ENCODE peak calls at places on chromosome 20, in seven cellular contexts. I is heart left ventricle, U is cardiac fibroblast, Q is Peyer's patch, A is endothelial cell, V is omental fat pad, H is GM12864. L is an unnamed sample.

GRCh38 chr20:17556842-17557674 is 12.8 kb upstream of the DSTN start:
- DNase-seq in V (peak), Q (peak), I (peak), H (no peak), A (no peak), U (no peak), L (no peak)

GRCh38 chr20:56003111-56003800 is 2.1 kb downstream of the CBLN4 start:
- DNase-seq in V (no peak), U (no peak), I (no peak), H (no peak), A (no peak), Q (no peak), L (no peak)

GRCh38 chr20:57786304-57786942 is 76.6 kb upstream of the PMEPA1 start:
- DNase-seq in Q (no peak), U (no peak), V (no peak), I (no peak), H (no peak), A (no peak), L (no peak)

GRCh38 chr20:45429618-45430017 is 13.7 kb downstream of the PIGT start:
- DNase-seq in U (no peak), H (no peak), Q (no peak), I (no peak), V (no peak), A (no peak), L (no peak)

GRCh38 chr20:38434310-38434741 is 802 bp downstream of the SNHG17 start:
- DNase-seq in A (peak), U (peak), Q (peak), V (no peak), H (no peak), I (no peak), L (no peak)

GRCh38 chr20:33963756-33964155 is 30.0 kb upstream of the RALY start:
- DNase-seq in V (no peak), Q (no peak), A (no peak), U (no peak), H (no peak), I (no peak), L (no peak)

GRCh38 chr20:32823737-32824588 is 4.2 kb downstream of the MAPRE1 start:
- DNase-seq in U (peak), A (no peak), V (no peak), H (no peak), I (no peak), Q (no peak), L (no peak)

GRCh38 chr20:63488331-63489251 is 10.3 kb downstream of the EEF1A2 start:
- DNase-seq in Q (no peak), U (no peak), A (no peak), V (no peak), H (no peak), I (peak), L (no peak)

GRCh38 chr20:1186367-1186991 is 1.7 kb upstream of the TMEM74B start:
- DNase-seq in Q (no peak), U (no peak), A (peak), H (no peak), V (no peak), I (no peak), L (no peak)

GRCh38 chr20:58148891-58149290 is 79.6 kb downstream of the ANKRD60 start:
- DNase-seq in H (no peak), V (no peak), I (no peak), Q (no peak), U (no peak), A (no peak), L (no peak)

GRCh38 chr20:25195962-25196700 is 619 bp downstream of the ENTPD6 start:
- DNase-seq in A (peak), Q (peak), H (no peak), I (peak), V (no peak), U (peak), L (no peak)

GRCh38 chr20:46126440-46127056 is 8.4 kb downstream of the CD40 start:
- DNase-seq in H (no peak), U (no peak), V (no peak), Q (no peak), I (no peak), A (no peak), L (peak)

DNA sequence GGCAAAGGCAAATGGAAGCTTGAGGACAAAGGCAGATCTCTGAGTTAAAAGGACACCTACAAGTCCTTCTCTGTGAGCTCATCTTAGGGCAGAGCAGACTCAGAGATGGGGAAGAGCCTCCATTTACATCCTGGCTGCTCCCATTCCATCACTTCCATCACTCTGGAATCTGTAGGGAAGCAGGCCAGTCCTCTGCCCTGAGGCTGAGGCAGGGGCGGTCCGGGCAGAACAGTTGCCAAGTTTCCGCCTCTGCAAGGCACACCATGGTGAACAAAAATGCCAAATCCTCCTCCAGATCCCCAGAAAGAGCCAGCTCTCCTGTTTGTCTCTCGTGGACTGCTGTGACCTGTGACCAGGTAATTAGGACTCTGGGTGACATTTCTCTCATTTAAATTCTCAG is 209.6 kb upstream of the SSTR4 start:
- DNase-seq in I (no peak), H (no peak), A (no peak), U (no peak), V (no peak), Q (no peak), L (no peak)
- TF ChIP-seq CTCF in I (no peak), H (no peak), A (no peak), U (no peak), V (no peak), Q (no peak), L (no peak)

GRCh38 chr20:19249515-19249914 is 37.1 kb downstream of the SLC24A3 start:
- DNase-seq in Q (no peak), I (no peak), V (no peak), U (peak), H (no peak), A (no peak), L (no peak)
- TF ChIP-seq CTCF in Q (peak), I (no peak), V (no peak), U (no peak), H (no peak), A (no peak), L (peak)

GRCh38 chr20:44154521-44155001 is 32.4 kb downstream of the JPH2 start:
- DNase-seq in U (peak), V (no peak), A (no peak), H (no peak), Q (no peak), I (no peak), L (no peak)
- TF ChIP-seq CTCF in U (no peak), V (no peak), A (no peak), H (no peak), Q (no peak), I (no peak), L (peak)

DNA sequence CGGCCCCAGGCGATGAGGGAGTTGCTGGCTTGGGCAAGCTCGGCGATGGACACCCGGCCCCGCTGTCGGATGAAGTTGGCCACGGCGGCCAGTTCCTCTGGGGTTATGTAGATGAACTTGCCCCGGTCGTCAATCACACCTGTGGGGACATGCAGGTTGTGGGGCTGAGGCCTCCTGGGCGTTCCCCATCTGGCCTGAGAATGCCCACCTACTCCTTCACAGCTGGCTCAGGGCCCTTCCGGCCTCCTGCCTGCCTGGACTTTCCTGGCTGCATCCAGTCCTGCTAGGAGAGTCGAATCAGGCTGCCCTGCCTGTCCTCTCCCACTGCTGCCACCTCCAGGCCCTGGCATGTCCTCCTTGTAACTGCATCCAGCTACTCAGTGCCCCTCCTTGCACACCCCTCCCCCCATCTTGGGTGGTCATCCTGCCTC is 13.8 kb downstream of the DDRGK1 start:
- DNase-seq in H (no peak), V (no peak), A (no peak), I (no peak), Q (no peak), U (no peak), L (no peak)
- TF ChIP-seq CTCF in H (no peak), V (no peak), A (no peak), I (no peak), Q (no peak), U (no peak), L (no peak)

GRCh38 chr20:61532736-61533135 is 280.7 kb downstream of the CDH4 start:
- DNase-seq in A (no peak), I (no peak), U (no peak), Q (no peak), H (no peak), V (no peak), L (peak)
- TF ChIP-seq CTCF in A (no peak), I (no peak), U (no peak), Q (no peak), H (no peak), V (no peak), L (no peak)

GRCh38 chr20:47206962-47207641 is 149.4 kb downstream of the ZMYND8 start:
- DNase-seq in H (no peak), V (no peak), A (no peak), U (no peak), I (no peak), Q (no peak), L (no peak)

GRCh38 chr20:47202765-47203667 is 153.5 kb downstream of the ZMYND8 start:
- DNase-seq in Q (no peak), A (no peak), H (no peak), V (no peak), U (no peak), I (no peak), L (no peak)

GRCh38 chr20:47204008-47204745 is 152.3 kb downstream of the ZMYND8 start:
- DNase-seq in U (peak), Q (no peak), I (no peak), V (no peak), A (no peak), H (no peak), L (no peak)

GRCh38 chr20:47204746-47205122 is 151.8 kb downstream of the ZMYND8 start:
- DNase-seq in V (no peak), U (no peak), I (no peak), Q (no peak), A (no peak), H (no peak), L (no peak)

DNA sequence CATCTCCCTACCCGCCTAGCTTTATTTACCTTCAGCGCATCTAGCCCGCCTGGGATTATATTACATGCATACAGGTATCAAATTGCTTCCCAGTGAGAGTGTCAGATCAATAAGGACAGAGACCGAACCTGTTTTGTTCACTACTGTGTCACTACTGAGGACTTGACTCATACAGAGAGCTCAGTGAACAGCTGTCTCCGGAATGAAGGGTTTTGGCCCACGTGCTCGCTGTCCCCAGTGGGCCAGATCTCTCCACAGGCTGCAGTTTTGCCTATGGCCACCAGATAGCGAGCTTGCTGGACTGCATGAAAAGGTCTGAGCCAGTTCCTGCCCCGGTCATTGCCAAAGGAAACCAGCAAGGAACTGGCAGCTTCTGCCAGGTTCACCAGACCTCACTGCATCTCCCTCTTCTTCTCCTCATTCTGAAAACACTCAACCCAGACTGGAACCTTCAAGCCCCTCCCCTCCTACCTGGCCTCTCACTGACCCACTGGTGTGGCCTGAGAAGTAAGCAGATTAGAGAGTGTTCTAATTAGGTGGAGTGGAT is 150.8 kb downstream of the ZMYND8 start:
- DNase-seq in A (peak), U (peak), V (no peak), I (peak), H (peak), Q (peak), L (no peak)
- TF ChIP-seq CTCF in A (peak), U (peak), V (no peak), I (peak), H (peak), Q (peak), L (peak)

DNA sequence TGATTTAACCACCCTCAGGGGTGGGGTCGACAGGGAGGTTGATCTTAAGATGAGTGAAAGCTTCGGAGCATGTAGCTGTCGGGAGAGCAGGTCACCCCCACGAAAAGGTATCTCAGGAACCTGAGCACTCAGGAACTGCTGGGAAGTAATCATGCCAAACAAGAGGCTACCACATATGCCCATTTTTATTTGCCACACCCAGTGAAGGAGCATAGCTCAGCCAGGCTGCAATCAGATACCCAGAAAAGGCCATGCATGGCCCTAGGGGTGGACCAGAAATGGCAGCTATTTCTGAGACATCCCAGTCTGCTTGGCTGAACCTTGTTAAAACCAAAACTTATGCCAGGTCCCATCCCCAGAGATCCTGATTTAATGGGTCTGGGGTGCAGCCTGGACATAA is 72.7 kb upstream of the ISM1 start:
- DNase-seq in H (no peak), I (no peak), V (no peak), A (no peak), U (no peak), Q (no peak), L (no peak)
- TF ChIP-seq CTCF in H (no peak), I (no peak), V (no peak), A (no peak), U (no peak), Q (no peak), L (no peak)

GRCh38 chr20:3172126-3172932 is 1.0 kb downstream of the LZTS3 start:
- DNase-seq in V (no peak), A (no peak), Q (no peak), H (no peak), U (no peak), I (no peak), L (no peak)

GRCh38 chr20:3175270-3175669 is 1.9 kb upstream of the LZTS3 start:
- DNase-seq in V (no peak), Q (no peak), H (no peak), A (no peak), U (no peak), I (no peak), L (no peak)

GRCh38 chr20:3174442-3175263 is 1.3 kb upstream of the LZTS3 start:
- DNase-seq in U (peak), I (peak), Q (no peak), H (no peak), A (no peak), V (no peak), L (no peak)

GRCh38 chr20:3172933-3173581 is at the start of gene LZTS3:
- DNase-seq in I (peak), Q (peak), H (no peak), A (peak), U (peak), V (peak), L (no peak)

GRCh38 chr20:3173582-3174441 is 463 bp upstream of the LZTS3 start:
- DNase-seq in U (peak), I (peak), V (peak), A (peak), Q (peak), H (peak), L (no peak)
- TF ChIP-seq CTCF in U (peak), I (no peak), V (no peak), A (no peak), Q (peak), H (peak), L (peak)

GRCh38 chr20:51802170-51802745 is at the start of gene SALL4:
- DNase-seq in U (no peak), V (no peak), Q (no peak), A (peak), I (no peak), H (no peak), L (no peak)

GRCh38 chr20:51800769-51801219 is 1.5 kb downstream of the SALL4 start:
- DNase-seq in H (no peak), U (peak), Q (no peak), I (no peak), A (no peak), V (no peak), L (no peak)

GRCh38 chr20:51804754-51805153 is 2.4 kb upstream of the SALL4 start:
- DNase-seq in U (no peak), A (no peak), H (no peak), V (no peak), Q (no peak), I (no peak), L (no peak)

GRCh38 chr20:51801220-51801991 is 915 bp downstream of the SALL4 start:
- DNase-seq in I (no peak), Q (no peak), V (no peak), U (peak), H (no peak), A (peak), L (no peak)

GRCh38 chr20:51803157-51803854 is 985 bp upstream of the SALL4 start:
- DNase-seq in Q (no peak), V (no peak), A (no peak), H (no peak), I (no peak), U (no peak), L (no peak)
- TF ChIP-seq CTCF in Q (no peak), V (no peak), A (no peak), H (no peak), I (no peak), U (no peak), L (no peak)